ENCODE peak calls at places on chromosomes 4 and X, in nine cellular contexts. U is brain microvascular endothelial cell, R is AG10803, J is lung, P is sigmoid colon, D is mucosa of descending colon, G is cardiac fibroblast, A is AG04449, Q is AG04450. N is an unnamed sample.

GRCh38 chr4:184937030-184937710 is 81.1 kb upstream of the HELT start:
- DNase-seq in U (no peak), R (no peak), J (no peak), P (no peak), D (no peak), G (no peak), A (no peak), Q (no peak), N (no peak)

GRCh38 chrX:856901-857300 is 226.3 kb downstream of the SHOX start:
- DNase-seq in U (peak; percentile 43), R (peak; percentile 16), J (no peak), P (no peak), D (no peak), G (no peak), A (no peak), Q (no peak), N (peak; percentile 54)

GRCh38 chr4:3729188-3729884 is 36.8 kb upstream of the ADRA2C start:
- DNase-seq in U (no peak), R (peak; percentile 63), J (no peak), P (no peak), D (no peak), G (peak; percentile 4), A (peak; percentile 17), Q (no peak), N (peak; percentile 66)

GRCh38 chr4:184386271-184386781 is 88.0 kb downstream of the IRF2 start:
- DNase-seq in U (no peak), R (no peak), J (no peak), P (no peak), D (peak; percentile 75), G (no peak), A (no peak), Q (no peak), N (no peak)

GRCh38 chrX:12138366-12139313 is at the start of gene FRMPD4:
- DNase-seq in U (no peak), R (peak; percentile 39), J (no peak), P (peak; percentile 76), D (no peak), G (peak; percentile 50), A (no peak), Q (no peak), N (peak; percentile 40)

GRCh38 chr4:4217123-4217522 is 9.6 kb downstream of the OTOP1 start:
- DNase-seq in U (no peak), R (no peak), J (no peak), P (no peak), D (no peak), G (peak; percentile 18), A (no peak), Q (no peak), N (no peak)

GRCh38 chr4:153341575-153342090 is 2.9 kb upstream of the MND1 start:
- DNase-seq in U (peak; percentile 40), R (peak; percentile 42), J (no peak), P (no peak), D (no peak), G (peak; percentile 56), A (no peak), Q (no peak), N (no peak)

GRCh38 chrX:53084863-53085262 is 2.7 kb downstream of the TSPYL2 start:
- DNase-seq in U (no peak), R (no peak), J (no peak), P (no peak), D (no peak), G (no peak), A (no peak), Q (no peak), N (no peak)

GRCh38 chrX:134023851-134024281 is 38.5 kb upstream of the GPC3 start:
- DNase-seq in U (no peak), R (no peak), J (no peak), P (no peak), D (no peak), G (no peak), A (no peak), Q (no peak), N (no peak)

GRCh38 chr4:112253382-112254000 is 21.9 kb downstream of the AP1AR start:
- DNase-seq in U (no peak), R (no peak), J (no peak), P (no peak), D (no peak), G (no peak), A (no peak), Q (no peak), N (no peak)

GRCh38 chrX:12956704-12957541 is 18.0 kb upstream of the TMSB4X start:
- DNase-seq in U (no peak), R (peak; percentile 33), J (no peak), P (no peak), D (no peak), G (peak; percentile 68), A (no peak), Q (no peak), N (no peak)

GRCh38 chr4:23097251-23097650 is 404.5 kb downstream of the GBA3 start:
- DNase-seq in U (peak; percentile 66), R (peak; percentile 58), J (no peak), P (no peak), D (no peak), G (peak; percentile 39), A (peak; percentile 51), Q (no peak), N (peak; percentile 43)

GRCh38 chr4:114193625-114194399 is 214.4 kb upstream of the ARSJ start:
- DNase-seq in U (no peak), R (no peak), J (no peak), P (no peak), D (no peak), G (no peak), A (no peak), Q (no peak), N (no peak)

GRCh38 chr4:179415842-179416223 is 1973.6 kb upstream of the AGA start:
- DNase-seq in U (no peak), R (no peak), J (no peak), P (no peak), D (no peak), G (no peak), A (no peak), Q (peak; percentile 1), N (no peak)

GRCh38 chrX:150192846-150193245 is 170.3 kb upstream of the MAMLD1 start:
- DNase-seq in U (no peak), R (no peak), J (no peak), P (no peak), D (no peak), G (peak; percentile 53), A (no peak), Q (no peak), N (no peak)

GRCh38 chr4:1237981-1238675 is 10.8 kb downstream of the CTBP1 start:
- DNase-seq in U (no peak), R (no peak), J (no peak), P (peak; percentile 63), D (peak; percentile 18), G (no peak), A (no peak), Q (no peak), N (no peak)

GRCh38 chr4:30269850-30270249 is 450.3 kb upstream of the PCDH7 start:
- DNase-seq in U (no peak), R (no peak), J (no peak), P (no peak), D (no peak), G (peak; percentile 2), A (no peak), Q (no peak), N (no peak)

GRCh38 chr4:30262379-30262778 is 457.8 kb upstream of the PCDH7 start:
- DNase-seq in U (no peak), R (no peak), J (no peak), P (no peak), D (no peak), G (no peak), A (no peak), Q (no peak), N (no peak)

GRCh38 chr4:30264465-30264864 is 455.7 kb upstream of the PCDH7 start:
- DNase-seq in U (no peak), R (no peak), J (no peak), P (no peak), D (no peak), G (no peak), A (no peak), Q (no peak), N (no peak)

GRCh38 chr4:30268370-30268769 is 451.8 kb upstream of the PCDH7 start:
- DNase-seq in U (no peak), R (no peak), J (no peak), P (no peak), D (no peak), G (no peak), A (no peak), Q (no peak), N (no peak)
- H3K4me3 ChIP-seq in U (no peak overlapping the region), R (no peak overlapping the region), J (no peak overlapping the region), P (no peak overlapping the region), D (no peak overlapping the region), G (no peak overlapping the region), A (no peak overlapping the region), Q (no peak overlapping the region), N (no peak overlapping the region)

GRCh38 chr4:150903603-150904002 is 111.5 kb downstream of the LRBA start:
- DNase-seq in U (no peak), R (no peak), J (no peak), P (no peak), D (no peak), G (no peak), A (no peak), Q (no peak), N (no peak)
- H3K4me3 ChIP-seq in U (no peak overlapping the region), R (no peak overlapping the region), J (no peak overlapping the region), P (no peak overlapping the region), D (no peak overlapping the region), G (no peak overlapping the region), A (no peak overlapping the region), Q (no peak overlapping the region), N (no peak overlapping the region)

GRCh38 chrX:63281465-63281864 is 69.7 kb downstream of the SPIN4 start:
- DNase-seq in U (no peak), R (no peak), J (no peak), P (no peak), D (no peak), G (no peak), A (no peak), Q (no peak), N (no peak)
- H3K4me3 ChIP-seq in U (no peak overlapping the region), R (no peak overlapping the region), J (no peak overlapping the region), P (no peak overlapping the region), D (no peak overlapping the region), G (no peak overlapping the region), A (no peak overlapping the region), Q (no peak overlapping the region), N (no peak overlapping the region)

GRCh38 chr4:183197140-183197539 is 98.1 kb downstream of the WWC2 start:
- DNase-seq in U (no peak), R (no peak), J (no peak), P (no peak), D (no peak), G (no peak), A (no peak), Q (no peak), N (no peak)

GRCh38 chr4:183204793-183205192 is 105.7 kb downstream of the WWC2 start:
- DNase-seq in U (no peak), R (no peak), J (no peak), P (no peak), D (no peak), G (no peak), A (no peak), Q (no peak), N (no peak)

GRCh38 chr4:183205193-183205592 is 106.1 kb downstream of the WWC2 start:
- DNase-seq in U (no peak), R (no peak), J (no peak), P (no peak), D (no peak), G (no peak), A (no peak), Q (no peak), N (no peak)

GRCh38 chr4:183201331-183201730 is 102.3 kb downstream of the WWC2 start:
- DNase-seq in U (peak; percentile 77), R (peak; percentile 54), J (no peak), P (no peak), D (no peak), G (peak; percentile 95), A (no peak), Q (no peak), N (peak; percentile 64)

GRCh38 chr4:183200453-183200852 is 101.4 kb downstream of the WWC2 start:
- DNase-seq in U (peak; percentile 93), R (peak; percentile 92), J (peak; percentile 83), P (no peak), D (peak; percentile 32), G (peak; percentile 97), A (no peak), Q (peak; percentile 70), N (peak; percentile 90)
- H3K4me3 ChIP-seq in U (no peak overlapping the region), R (no peak overlapping the region), J (no peak overlapping the region), P (no peak overlapping the region), D (no peak overlapping the region), G (no peak overlapping the region), A (no peak overlapping the region), Q (no peak overlapping the region), N (no peak overlapping the region)

N was measured in MG63.